ENCODE peak calls at places on chromosomes 4 and X, in eight cellular contexts. H is NCI-H1092; M is activated naive CD8-positive, alpha-beta T cell treated with anti-CD3 and anti-CD28 coated beads, Interleukin-2, amount 50 U/mL, for 24 hours; L is M059J; R is AML-193; B is immature natural killer cell; K is H54; J is endothelial cell of umbilical vein. O is an unnamed sample.

GRCh38 chrX:119003462-119003861 is 29.0 kb downstream of the LONRF3 start:
- DNase-seq in B (no peak), J (no peak), H (no peak), L (peak), M (no peak), R (no peak), K (no peak), O (no peak)

GRCh38 chr4:143185253-143186107 is 763 bp downstream of the USP38 start:
- DNase-seq in K (no peak), B (no peak), M (no peak), L (peak), R (no peak), H (no peak), J (peak), O (no peak)

GRCh38 chr4:123649644-123650356 is 253.2 kb downstream of the SPRY1 start:
- DNase-seq in M (no peak), L (peak), B (no peak), J (no peak), K (no peak), H (peak), R (no peak), O (no peak)

GRCh38 chr4:6472387-6473263 is at the start of gene PPP2R2C:
- DNase-seq in K (no peak), B (no peak), R (no peak), H (peak), M (no peak), L (no peak), J (no peak), O (peak)

GRCh38 chr4:12965334-12965733 is 518.8 kb downstream of the RAB28 start:
- DNase-seq in J (no peak), R (no peak), B (no peak), K (no peak), H (no peak), L (peak), M (no peak), O (no peak)

GRCh38 chrX:40468033-40468979 is 112.5 kb upstream of the ATP6AP2 start:
- DNase-seq in H (peak), B (no peak), J (peak), M (peak), R (peak), K (peak), L (peak), O (peak)

GRCh38 chrX:44012484-44013096 is 39.4 kb upstream of the NDP start:
- DNase-seq in L (peak), M (peak), K (peak), H (no peak), J (peak), R (peak), B (peak), O (no peak)

GRCh38 chr4:20809796-20810195 is 109.5 kb downstream of the PACRGL start:
- DNase-seq in L (peak), K (no peak), H (no peak), J (no peak), B (no peak), M (no peak), R (no peak), O (no peak)

GRCh38 chr4:128823025-128823661 is 13.6 kb downstream of the JADE1 start:
- DNase-seq in B (no peak), R (no peak), H (no peak), M (no peak), L (peak), J (peak), K (peak), O (no peak)

GRCh38 chr4:56240554-56241190 is 146.6 kb downstream of the AASDH start:
- DNase-seq in B (no peak), M (no peak), J (no peak), H (no peak), K (no peak), R (no peak), L (no peak), O (no peak)

O was measured in K562.